ENCODE peak calls at places on chromosomes 3 and 15, in five cellular contexts. V is T-helper 1 cell, P is naive B cell, G is nucleus accumbens, D is AG20443. I is an unnamed sample.

GRCh38 chr3:61876797-61877196 is 315.4 kb downstream of the PTPRG start:
- DNase-seq in P (no peak), D (peak), V (no peak), G (no peak), I (no peak)

GRCh38 chr15:55981596-55982249 is 11.7 kb downstream of the NEDD4 start:
- DNase-seq in V (no peak), G (no peak), D (no peak), P (no peak), I (no peak)

GRCh38 chr3:53570709-53571108 is 76.3 kb downstream of the CACNA1D start:
- DNase-seq in V (no peak), D (peak), P (no peak), G (no peak), I (no peak)

GRCh38 chr3:126021224-126021623 is 52.2 kb downstream of the ROPN1B start:
- DNase-seq in G (no peak), D (no peak), P (no peak), V (no peak), I (no peak)

GRCh38 chr3:156478931-156479330 is 76.0 kb downstream of the SSR3 start:
- DNase-seq in D (no peak), P (no peak), V (no peak), G (no peak), I (peak)

GRCh38 chr3:115788921-115789470 is 165.7 kb downstream of the GAP43 start:
- DNase-seq in D (peak), V (no peak), G (no peak), P (no peak), I (no peak)

GRCh38 chr15:88624156-88624970 is 3.2 kb downstream of the AEN start:
- DNase-seq in G (no peak), D (no peak), V (no peak), P (peak), I (no peak)

GRCh38 chr3:11583226-11583625 is 60.5 kb downstream of the VGLL4 start:
- DNase-seq in P (no peak), G (no peak), D (no peak), V (no peak), I (no peak)

GRCh38 chr3:38580450-38581382 is 68.8 kb downstream of the SCN5A start:
- DNase-seq in V (no peak), D (no peak), G (no peak), P (no peak), I (no peak)

GRCh38 chr15:87461621-87462020 is 794.9 kb downstream of the NTRK3 start:
- DNase-seq in V (no peak), G (no peak), P (no peak), D (no peak), I (no peak)

GRCh38 chr3:193872265-193872753 is 263.6 kb upstream of the HES1 start:
- DNase-seq in V (no peak), P (no peak), D (peak), G (no peak), I (no peak)

GRCh38 chr3:195821403-195822130 is 9.8 kb upstream of the MUC4 start:
- DNase-seq in D (no peak), P (no peak), G (no peak), V (no peak), I (no peak)

GRCh38 chr3:196322-197153 is at the start of gene CHL1:
- DNase-seq in V (no peak), D (peak), P (no peak), G (peak), I (no peak)

GRCh38 chr3:99967796-99968195 is 146.5 kb downstream of the FILIP1L start:
- DNase-seq in P (no peak), V (no peak), D (no peak), G (no peak), I (no peak)

GRCh38 chr15:101128191-101128590 is 123.7 kb downstream of the CHSY1 start:
- DNase-seq in V (no peak), P (no peak), G (no peak), D (peak), I (no peak)

GRCh38 chr3:125110016-125110875 is 54.4 kb upstream of the HEG1 start:
- DNase-seq in P (no peak), V (no peak), D (peak), G (no peak), I (no peak)

GRCh38 chr3:183591881-183592521 is 36.5 kb upstream of the KLHL6 start:
- DNase-seq in P (peak), G (no peak), V (no peak), D (no peak), I (no peak)

GRCh38 chr3:122023335-122023734 is 1.3 kb upstream of the ILDR1 start:
- DNase-seq in P (no peak), G (no peak), V (no peak), D (no peak), I (no peak)

GRCh38 chr3:183975981-183976662 is 41.6 kb downstream of the ABCC5 start:
- DNase-seq in P (no peak), D (no peak), G (no peak), V (no peak), I (no peak)

GRCh38 chr15:70636540-70637165 is 126.7 kb downstream of the UACA start:
- DNase-seq in P (no peak), G (no peak), D (peak), V (no peak), I (no peak)

GRCh38 chr15:56918907-56919707 is 663 bp downstream of the TCF12 start:
- DNase-seq in D (peak), V (peak), G (peak), P (peak), I (no peak)

GRCh38 chr15:77819271-77819806 is 186.6 kb upstream of the LINGO1 start:
- DNase-seq in P (no peak), D (peak), G (no peak), V (no peak), I (no peak)

GRCh38 chr15:72474466-72474911 is 359 bp downstream of the ARIH1 start:
- DNase-seq in G (peak), V (no peak), D (no peak), P (no peak), I (no peak)

GRCh38 chr3:118478706-118479276 is 555.9 kb downstream of the IGSF11 start:
- DNase-seq in V (no peak), P (no peak), D (no peak), G (no peak), I (no peak)

GRCh38 chr3:78507196-78507984 is 1260.4 kb downstream of the ROBO1 start:
- DNase-seq in G (no peak), P (no peak), D (no peak), V (no peak), I (no peak)

GRCh38 chr3:100702082-100703014 is 6.9 kb upstream of the TFG start:
- DNase-seq in V (no peak), P (no peak), D (no peak), G (no peak), I (no peak)

GRCh38 chr3:152258448-152259302 is 10.1 kb upstream of the MBNL1 start:
- DNase-seq in D (peak), G (no peak), P (no peak), V (peak), I (no peak)

GRCh38 chr15:72398189-72398588 is at the start of gene TMEM202:
- DNase-seq in G (no peak), D (no peak), P (no peak), V (no peak), I (no peak)

GRCh38 chr15:86630946-86631345 is 551.3 kb downstream of the AGBL1 start:
- DNase-seq in D (no peak), V (no peak), P (no peak), G (no peak), I (no peak)

GRCh38 chr3:195080571-195081141 is 190.3 kb downstream of the XXYLT1 start:
- DNase-seq in D (no peak), V (no peak), G (no peak), P (no peak), I (no peak)

GRCh38 chr15:66733976-66734375 is 31.9 kb downstream of the SMAD6 start:
- DNase-seq in G (peak), V (no peak), P (no peak), D (peak), I (no peak)

GRCh38 chr3:159882784-159883779 is 105.6 kb upstream of the IL12A start:
- DNase-seq in P (no peak), V (no peak), D (no peak), G (no peak), I (no peak)

GRCh38 chr15:60212536-60212935 is 185.2 kb downstream of the ANXA2 start:
- DNase-seq in P (no peak), G (no peak), D (peak), V (no peak), I (no peak)

GRCh38 chr3:194023501-194024280 is 112.3 kb upstream of the HES1 start:
- DNase-seq in P (no peak), G (no peak), V (no peak), D (no peak), I (no peak)

GRCh38 chr15:85777291-85778106 is 17.2 kb downstream of the KLHL25 start:
- DNase-seq in D (no peak), P (no peak), G (no peak), V (no peak), I (no peak)

GRCh38 chr3:49727154-49727923 is 3.6 kb upstream of the GMPPB start:
- DNase-seq in V (no peak), P (no peak), G (no peak), D (no peak), I (no peak)

GRCh38 chr3:53254810-53255359 is 937 bp downstream of the TKT start:
- DNase-seq in V (peak), D (peak), P (peak), G (peak), I (no peak)

GRCh38 chr3:64109438-64109837 is 86.1 kb upstream of the PSMD6 start:
- DNase-seq in G (peak), D (no peak), P (no peak), V (no peak), I (no peak)

GRCh38 chr3:28050895-28051294 is 190.5 kb upstream of the CMC1 start:
- DNase-seq in P (no peak), V (no peak), G (no peak), D (no peak), I (no peak)

I was measured in cerebellar nuclear complex.